ENCODE peak calls at places on chromosomes 4 and X, in four cellular contexts. V is mesendoderm, X is H9, N is H1. U is an unnamed sample.

GRCh38 chrX:133448512-133449076 is 33.3 kb upstream of the GPC4 start:
- DNase-seq in V (peak), X (no peak), N (no peak), U (no peak)

GRCh38 chr4:185215261-185215660 is 5.9 kb downstream of the SNX25 start:
- DNase-seq in X (no peak), N (no peak), V (no peak), U (peak)

GRCh38 chr4:185143596-185143969 is 517 bp downstream of the SLC25A4 start:
- DNase-seq in N (no peak), V (no peak), X (no peak), U (peak)

GRCh38 chr4:157996061-157996460 is 176.8 kb downstream of the GASK1B start:
- DNase-seq in X (no peak), V (no peak), N (no peak), U (no peak)

GRCh38 chr4:56976878-56977320 is 507 bp downstream of the NOA1 start:
- DNase-seq in X (peak), V (peak), N (no peak), U (no peak)

GRCh38 chrX:72394518-72395163 is 88.9 kb upstream of the CITED1 start:
- DNase-seq in N (no peak), V (no peak), X (no peak), U (peak)

GRCh38 chr4:66572949-66573348 is 902.7 kb upstream of the EPHA5 start:
- DNase-seq in V (no peak), N (no peak), X (no peak), U (peak)

GRCh38 chrX:72305286-72306084 is at the start of gene CITED1:
- DNase-seq in N (no peak), X (peak), V (peak), U (no peak)

GRCh38 chr4:140463610-140464009 is 34.5 kb downstream of the MGAT4D start:
- DNase-seq in V (no peak), N (no peak), X (no peak), U (no peak)

GRCh38 chr4:63122955-63123354 is 1286.3 kb downstream of the TECRL start:
- DNase-seq in V (no peak), N (no peak), X (no peak), U (no peak)

GRCh38 chr4:51894246-51894645 is 51.3 kb downstream of the DCUN1D4 start:
- DNase-seq in V (no peak), X (no peak), N (no peak), U (peak)

GRCh38 chr4:43271946-43272345 is 379.4 kb downstream of the GRXCR1 start:
- DNase-seq in N (no peak), X (no peak), V (no peak), U (no peak)

GRCh38 chrX:104665691-104666090 is 99.7 kb downstream of the IL1RAPL2 start:
- DNase-seq in V (no peak), X (no peak), N (no peak), U (no peak)

GRCh38 chr4:119238068-119238722 is 25.7 kb downstream of the USP53 start:
- DNase-seq in N (no peak), V (peak), X (no peak), U (peak)

GRCh38 chr4:38870098-38870850 is 2.7 kb downstream of the FAM114A1 start:
- DNase-seq in N (no peak), X (no peak), V (no peak), U (peak)

GRCh38 chr4:164438321-164438720 is 315.6 kb upstream of the SMIM31 start:
- DNase-seq in N (no peak), V (peak), X (no peak), U (peak)

GRCh38 chr4:188455353-188455752 is 316.1 kb downstream of the TRIML1 start:
- DNase-seq in N (no peak), V (peak), X (no peak), U (no peak)

GRCh38 chr4:55661398-55662056 is 25.4 kb upstream of the NMU start:
- DNase-seq in N (no peak), V (no peak), X (no peak), U (no peak)

GRCh38 chrX:118360429-118361125 is 14.7 kb downstream of the WDR44 start:
- DNase-seq in N (no peak), X (no peak), V (peak), U (peak)

GRCh38 chr4:19678763-19679162 is 572.9 kb upstream of the SLIT2 start:
- DNase-seq in N (no peak), X (no peak), V (no peak), U (peak)

GRCh38 chr4:82437285-82438005 is 7.1 kb downstream of the ENOPH1 start:
- DNase-seq in N (no peak), V (peak), X (no peak), U (peak)

GRCh38 chr4:8681391-8681790 is 88.8 kb downstream of the CPZ start:
- DNase-seq in V (no peak), N (no peak), X (no peak), U (no peak)

GRCh38 chr4:1746919-1747602 is 25.7 kb downstream of the TACC3 start:
- DNase-seq in V (no peak), N (no peak), X (no peak), U (no peak)
- H2BK15ac ChIP-seq in V (no peak), N (no peak), X (no peak), U (no peak)

DNA sequence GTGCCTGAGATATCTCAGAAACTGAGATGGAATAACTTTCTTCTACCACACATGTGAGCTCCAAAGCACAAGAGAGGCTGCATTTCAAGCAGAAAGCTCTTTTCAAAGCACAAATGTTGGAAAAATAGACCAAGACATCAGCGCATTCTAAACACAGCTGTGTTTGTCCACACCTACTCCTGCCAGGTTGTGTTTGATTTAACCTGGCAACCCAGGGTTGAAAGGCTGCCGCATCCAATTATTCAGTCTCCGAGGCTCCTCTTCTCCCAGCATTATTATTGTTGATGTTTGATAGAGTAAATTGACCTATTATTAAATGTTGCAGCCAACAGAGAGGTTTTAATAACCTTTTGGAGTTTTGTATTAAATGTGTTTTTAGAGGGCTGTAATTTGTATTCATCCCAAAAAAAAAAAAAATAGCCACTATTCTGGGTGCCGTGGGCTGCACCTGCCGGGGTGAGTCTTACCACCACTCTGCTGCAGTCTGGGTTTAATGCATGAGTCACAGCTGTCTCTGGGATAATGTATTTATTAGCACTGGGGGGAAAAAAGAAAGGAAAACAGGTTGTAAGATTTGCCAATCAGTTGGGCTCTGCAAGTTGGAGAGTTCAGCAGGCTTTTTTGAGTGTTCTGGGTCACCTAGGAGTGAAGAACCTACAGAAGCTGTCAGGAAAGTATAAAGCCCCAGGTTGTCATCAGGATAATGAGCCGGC is 105.2 kb upstream of the NOCT start:
- DNase-seq in V (no peak), X (no peak), N (no peak), U (peak)
- H3K56ac ChIP-seq in V (no peak), X (no peak), N (no peak), U (no peak)

GRCh38 chr4:124939908-124940307 is 227.4 kb upstream of the ANKRD50 start:
- DNase-seq in X (no peak), N (no peak), V (no peak), U (no peak)

GRCh38 chr4:124938836-124939235 is 226.3 kb upstream of the ANKRD50 start:
- DNase-seq in X (no peak), V (no peak), N (no peak), U (peak)

GRCh38 chr4:124936427-124936826 is 223.9 kb upstream of the ANKRD50 start:
- DNase-seq in V (peak), N (no peak), X (no peak), U (peak)

GRCh38 chr4:124940387-124940786 is 227.9 kb upstream of the ANKRD50 start:
- DNase-seq in N (no peak), X (no peak), V (peak), U (peak)

GRCh38 chr4:124937993-124938392 is 225.5 kb upstream of the ANKRD50 start:
- DNase-seq in N (no peak), X (no peak), V (no peak), U (no peak)
- H4K8ac ChIP-seq in N (no peak), X (no peak), V (no peak), U (no peak)

GRCh38 chr4:70704333-70705145 is 16.2 kb downstream of the UTP3 start:
- DNase-seq in V (peak), X (peak), N (no peak), U (peak)
- H2BK15ac ChIP-seq in V (peak), X (no peak), N (no peak), U (peak)

GRCh38 chr4:174275101-174275500 is 8.4 kb downstream of the FBXO8 start:
- DNase-seq in X (no peak), N (no peak), V (no peak), U (no peak)

GRCh38 chr4:174279433-174279832 is 4.0 kb downstream of the FBXO8 start:
- DNase-seq in V (no peak), N (no peak), X (no peak), U (no peak)

GRCh38 chr4:174278467-174278866 is 5.0 kb downstream of the FBXO8 start:
- DNase-seq in V (no peak), N (no peak), X (no peak), U (no peak)

GRCh38 chr4:174274436-174274835 is 9.0 kb downstream of the FBXO8 start:
- DNase-seq in V (no peak), X (no peak), N (no peak), U (no peak)

DNA sequence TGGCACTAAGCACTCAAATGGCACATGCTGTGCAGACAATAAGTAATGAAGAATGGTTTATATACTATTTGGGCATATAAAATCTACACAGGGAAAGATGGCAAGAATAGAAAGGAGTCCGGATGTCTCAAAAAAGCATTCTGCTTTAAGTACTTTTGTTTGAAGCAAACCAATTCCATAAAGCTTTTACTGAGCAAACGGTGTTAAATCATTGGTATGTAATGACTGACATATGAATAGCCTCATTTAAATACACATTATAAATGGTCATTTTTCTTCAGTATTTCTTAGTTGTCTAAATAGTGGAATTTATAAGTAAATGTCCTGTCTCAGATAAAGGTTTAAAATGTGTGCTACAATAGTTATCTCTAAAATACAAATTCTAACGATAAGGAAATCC is 6.0 kb downstream of the FBXO8 start:
- DNase-seq in X (no peak), V (no peak), N (no peak), U (no peak)
- H3K56ac ChIP-seq in X (no peak), V (no peak), N (no peak), U (no peak)

DNA sequence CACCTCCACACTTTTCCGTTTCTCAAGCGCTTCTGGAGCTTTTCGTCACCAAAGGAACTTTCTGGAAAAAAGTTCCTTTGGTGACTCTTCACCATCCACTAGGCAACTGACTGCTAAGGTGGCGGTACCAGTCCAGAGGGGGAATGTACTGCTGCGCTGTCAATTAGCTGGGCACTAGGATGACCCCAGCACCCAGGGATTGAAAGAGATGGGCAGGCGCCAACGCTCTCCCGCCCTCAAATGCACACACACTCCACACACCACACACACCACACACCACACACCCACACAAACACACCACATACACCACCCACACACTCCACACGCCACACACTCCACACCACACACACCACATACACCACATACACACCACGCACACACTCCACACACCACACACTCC is 10.4 kb downstream of the PRDM8 start:
- DNase-seq in V (no peak), X (no peak), N (no peak), U (no peak)
- H4K8ac ChIP-seq in V (no peak), X (no peak), N (no peak), U (no peak)

GRCh38 chrX:40155617-40156471 is 58.1 kb upstream of the BCOR start:
- DNase-seq in X (no peak), N (no peak), V (peak), U (no peak)

GRCh38 chrX:40158036-40158706 is 60.4 kb upstream of the BCOR start:
- DNase-seq in X (peak), V (peak), N (no peak), U (peak)

GRCh38 chrX:40154853-40155616 is 57.3 kb upstream of the BCOR start:
- DNase-seq in X (peak), V (peak), N (no peak), U (peak)

GRCh38 chrX:40156472-40157227 is 58.9 kb upstream of the BCOR start:
- DNase-seq in V (peak), N (no peak), X (peak), U (no peak)

GRCh38 chrX:40157228-40158035 is 59.7 kb upstream of the BCOR start:
- DNase-seq in N (no peak), V (peak), X (peak), U (no peak)
- H2BK15ac ChIP-seq in N (no peak), V (no peak), X (no peak), U (no peak)

DNA sequence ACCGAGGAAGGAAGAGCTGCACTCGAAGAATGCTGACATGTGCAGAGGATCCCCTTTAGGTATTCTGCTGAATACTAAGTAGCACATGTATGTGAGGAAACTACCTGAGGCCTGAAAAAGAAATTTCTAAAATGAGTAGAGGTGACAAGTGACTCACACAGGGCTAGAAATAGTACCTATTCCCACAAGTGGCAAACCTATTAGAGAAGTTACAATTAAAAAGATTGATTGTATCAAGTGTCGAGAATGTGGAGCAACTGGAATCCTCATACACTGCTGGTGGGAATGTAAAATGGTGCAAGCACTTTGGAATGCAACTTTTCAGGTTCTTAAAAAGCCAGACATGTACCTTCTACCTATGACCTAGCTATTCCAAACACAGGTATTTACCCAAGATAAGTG is 47.4 kb downstream of the CCSER1 start:
- DNase-seq in X (no peak), N (no peak), V (peak), U (no peak)
- H3K56ac ChIP-seq in X (no peak), N (no peak), V (no peak), U (no peak)

GRCh38 chr4:85107553-85107952 is 141.1 kb upstream of the WDFY3 start:
- DNase-seq in X (no peak), N (no peak), V (no peak), U (no peak)
- H4K8ac ChIP-seq in X (no peak), N (no peak), V (no peak), U (no peak)

U was measured in IMR-90.